ENCODE peak calls at places on chromosomes 11 and 22, in four cellular contexts. One of them, this sample, is unnamed.

GRCh38 chr22:41969110-41969646 is at the start of gene SEPTIN3:
- DNase-seq in K562: no peak
- DNase-seq in stomach: no peak
- DNase-seq in endothelial cell of umbilical vein: no peak
- DNase-seq in this sample: no peak

GRCh38 chr11:121012091-121012490 is 11.8 kb upstream of the TBCEL start:
- DNase-seq in endothelial cell of umbilical vein: no peak
- DNase-seq in stomach: no peak
- DNase-seq in K562: no peak
- DNase-seq in this sample: no peak

GRCh38 chr11:45343988-45344387 is 57.8 kb upstream of the SYT13 start:
- DNase-seq in K562: no peak
- DNase-seq in stomach: no peak
- DNase-seq in endothelial cell of umbilical vein: no peak
- DNase-seq in this sample: no peak

GRCh38 chr11:10087186-10087585 is 206.8 kb downstream of the SBF2 start:
- DNase-seq in stomach: no peak
- DNase-seq in K562: no peak
- DNase-seq in endothelial cell of umbilical vein: no peak
- DNase-seq in this sample: no peak

GRCh38 chr22:27416553-27417427 is 384.8 kb downstream of the MN1 start:
- DNase-seq in stomach: peak; percentile 34
- DNase-seq in endothelial cell of umbilical vein: peak; percentile 68
- DNase-seq in K562: no peak
- DNase-seq in this sample: no peak

GRCh38 chr11:326842-327580 is 6.4 kb upstream of the IFITM3 start:
- DNase-seq in endothelial cell of umbilical vein: peak; percentile 84
- DNase-seq in K562: peak; percentile 60
- DNase-seq in stomach: peak; percentile 80
- DNase-seq in this sample: no peak

GRCh38 chr11:34302046-34302921 is 55.5 kb downstream of the ABTB2 start:
- DNase-seq in stomach: no peak
- DNase-seq in K562: no peak
- DNase-seq in endothelial cell of umbilical vein: no peak
- DNase-seq in this sample: no peak

GRCh38 chr11:394034-394857 is at the start of gene PKP3:
- DNase-seq in stomach: peak; percentile 91
- DNase-seq in K562: peak; percentile 89
- DNase-seq in endothelial cell of umbilical vein: no peak
- DNase-seq in this sample: peak; percentile 90

GRCh38 chr11:120331301-120331966 is 4.8 kb upstream of the ARHGEF12 start:
- DNase-seq in endothelial cell of umbilical vein: no peak
- DNase-seq in K562: no peak
- DNase-seq in stomach: peak; percentile 70
- DNase-seq in this sample: no peak

GRCh38 chr11:63614136-63614664 is at the start of gene PLAAT3:
- DNase-seq in stomach: peak; percentile 85
- DNase-seq in endothelial cell of umbilical vein: peak; percentile 58
- DNase-seq in K562: peak; percentile 87
- DNase-seq in this sample: peak; percentile 91

GRCh38 chr22:50200333-50201190 is at the start of gene SELENOO:
- DNase-seq in endothelial cell of umbilical vein: peak; percentile 80
- DNase-seq in stomach: peak; percentile 93
- DNase-seq in K562: peak; percentile 98
- DNase-seq in this sample: peak; percentile 99

GRCh38 chr11:132158091-132158490 is 787.7 kb downstream of the NTM start:
- DNase-seq in endothelial cell of umbilical vein: peak; percentile 32
- DNase-seq in stomach: peak; percentile 27
- DNase-seq in K562: no peak
- DNase-seq in this sample: no peak

GRCh38 chr11:65425105-65425970 is 2.7 kb downstream of the NEAT1 start:
- DNase-seq in K562: peak; percentile 29
- DNase-seq in endothelial cell of umbilical vein: peak; percentile 65
- DNase-seq in stomach: peak; percentile 60
- DNase-seq in this sample: no peak

GRCh38 chr11:11978792-11979486 is 29.5 kb downstream of the DKK3 start:
- DNase-seq in endothelial cell of umbilical vein: peak; percentile 87
- DNase-seq in K562: no peak
- DNase-seq in stomach: peak; percentile 64
- DNase-seq in this sample: no peak

GRCh38 chr11:72278911-72279310 is 34.9 kb upstream of the PHOX2A start:
- DNase-seq in endothelial cell of umbilical vein: no peak
- DNase-seq in K562: no peak
- DNase-seq in stomach: no peak
- DNase-seq in this sample: no peak

GRCh38 chr11:94583213-94583884 is 16.2 kb downstream of the PIWIL4 start:
- DNase-seq in endothelial cell of umbilical vein: no peak
- DNase-seq in K562: no peak
- DNase-seq in stomach: no peak
- DNase-seq in this sample: no peak

GRCh38 chr11:77308838-77309237 is 7.4 kb upstream of the GDPD4 start:
- DNase-seq in K562: no peak
- DNase-seq in stomach: no peak
- DNase-seq in endothelial cell of umbilical vein: no peak
- DNase-seq in this sample: no peak

GRCh38 chr11:129620705-129621104 is 194.9 kb upstream of the TMEM45B start:
- DNase-seq in stomach: no peak
- DNase-seq in endothelial cell of umbilical vein: no peak
- DNase-seq in K562: no peak
- DNase-seq in this sample: no peak

GRCh38 chr11:86192858-86193257 is 51.7 kb upstream of the EED start:
- DNase-seq in stomach: no peak
- DNase-seq in K562: no peak
- DNase-seq in endothelial cell of umbilical vein: no peak
- DNase-seq in this sample: no peak

GRCh38 chr11:12189543-12190235 is 79.3 kb downstream of the MICAL2 start:
- DNase-seq in stomach: no peak
- DNase-seq in K562: no peak
- DNase-seq in endothelial cell of umbilical vein: peak; percentile 19
- DNase-seq in this sample: no peak

DNA sequence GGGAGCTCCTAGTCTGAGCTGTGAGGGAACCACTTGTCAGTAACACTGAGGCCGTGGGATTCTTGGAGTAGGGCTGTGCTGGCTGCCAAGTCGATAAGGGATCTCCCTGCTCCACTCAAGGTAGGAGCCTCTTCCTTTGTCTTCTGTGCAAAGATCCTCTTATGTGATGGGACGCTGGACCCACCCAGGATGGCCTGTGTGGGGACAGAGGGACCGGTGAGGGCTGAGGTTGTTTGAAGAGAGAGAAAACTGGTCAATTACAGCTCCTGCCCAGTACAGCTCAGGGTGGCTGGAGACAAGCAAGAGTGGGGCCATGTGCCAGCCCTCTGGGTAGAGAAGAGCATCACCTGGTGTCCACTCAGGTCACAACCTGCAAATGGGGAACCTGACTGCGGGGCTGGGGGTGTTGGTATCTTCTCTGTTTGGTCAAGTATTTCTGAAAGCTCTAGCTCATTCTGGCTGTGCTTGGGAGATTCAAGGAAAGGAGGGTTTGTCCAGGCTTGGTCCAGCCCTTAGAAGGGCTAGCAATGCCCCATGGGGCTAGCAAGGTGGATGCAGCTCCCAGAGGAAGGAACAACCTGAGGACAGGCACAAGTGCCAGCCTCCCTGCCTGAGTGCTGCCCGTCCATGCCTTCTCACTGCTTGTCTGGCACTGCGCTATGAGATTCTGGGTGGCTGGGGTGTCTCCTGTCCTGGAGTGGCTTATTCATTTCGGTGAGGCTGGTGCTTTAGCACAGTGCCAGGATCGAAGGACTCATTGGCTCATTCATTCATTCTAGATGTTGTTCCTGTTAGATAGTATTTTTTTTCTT is 27.6 kb upstream of the BAIAP2L2 start:
- DNase-seq in stomach: no peak
- DNase-seq in endothelial cell of umbilical vein: no peak
- DNase-seq in K562: no peak
- DNase-seq in this sample: no peak
- H3K9me3 ChIP-seq in stomach: no peaks in the 10 kb centered on the region
- H3K9me3 ChIP-seq in endothelial cell of umbilical vein: no peaks in the 10 kb centered on the region
- H3K9me3 ChIP-seq in K562: no peaks in the 10 kb centered on the region
- H3K9me3 ChIP-seq in this sample: no peaks in the 10 kb centered on the region

DNA sequence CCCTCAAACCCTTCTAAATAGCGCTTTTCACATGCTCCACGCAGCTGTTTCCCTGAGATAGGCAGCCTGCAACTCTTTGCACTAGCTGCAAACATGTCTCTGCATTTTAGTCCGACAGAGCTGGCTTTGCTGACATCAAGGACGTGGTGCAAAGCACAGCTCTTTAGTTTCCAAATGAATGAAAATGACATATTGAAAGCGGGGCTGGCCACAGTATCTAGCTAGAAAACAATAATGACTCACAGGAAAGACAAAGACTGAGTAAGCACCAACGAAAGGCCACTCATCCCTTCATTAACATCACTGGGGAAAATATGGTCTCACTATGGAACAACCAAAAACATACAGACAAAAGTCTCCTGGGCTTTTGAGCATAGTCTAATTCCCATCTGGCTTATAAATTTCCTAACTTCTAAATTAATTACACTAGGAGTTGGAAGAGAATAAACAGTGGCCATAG is 15.3 kb upstream of the ZC3H12C start:
- DNase-seq in endothelial cell of umbilical vein: peak; percentile 68
- DNase-seq in K562: peak; percentile 19
- DNase-seq in stomach: no peak
- DNase-seq in this sample: no peak
- TF ChIP-seq POLR2AphosphoS5 in endothelial cell of umbilical vein: peak; percentile 48
- TF ChIP-seq POLR2AphosphoS5 in K562: no peak
- TF ChIP-seq POLR2AphosphoS5 in stomach: no peak
- TF ChIP-seq POLR2AphosphoS5 in this sample: no peak

DNA sequence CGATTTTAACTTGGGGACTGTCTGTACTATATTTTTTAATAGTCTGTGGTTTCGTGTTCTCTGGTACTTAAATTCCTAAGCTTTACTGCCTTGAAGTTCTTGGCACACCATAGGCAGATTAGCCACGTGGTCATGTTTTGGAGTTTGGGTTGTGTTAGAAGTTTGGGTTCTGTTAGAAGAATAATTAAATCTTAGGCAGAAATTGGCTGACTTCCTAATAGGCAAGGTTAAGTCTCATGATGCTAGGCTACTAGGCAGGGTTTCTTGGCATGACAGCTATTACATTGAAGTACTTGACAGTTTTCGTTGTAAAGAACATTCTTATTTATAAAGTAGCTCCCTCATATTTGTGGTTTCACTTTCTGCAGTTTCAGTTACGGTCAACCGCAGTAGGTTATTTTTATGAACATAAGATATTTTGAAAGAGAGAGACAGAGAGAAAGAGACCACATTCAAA is 30.0 kb upstream of the MMP7 start:
- DNase-seq in stomach: no peak
- DNase-seq in K562: no peak
- DNase-seq in endothelial cell of umbilical vein: no peak
- DNase-seq in this sample: peak; percentile 62
- H3K4me3 ChIP-seq in stomach: peak overlapping the region; percentile 35
- H3K4me3 ChIP-seq in K562: no peak overlapping the region
- H3K4me3 ChIP-seq in endothelial cell of umbilical vein: no peak overlapping the region
- H3K4me3 ChIP-seq in this sample: peak overlapping the region; percentile 25

DNA sequence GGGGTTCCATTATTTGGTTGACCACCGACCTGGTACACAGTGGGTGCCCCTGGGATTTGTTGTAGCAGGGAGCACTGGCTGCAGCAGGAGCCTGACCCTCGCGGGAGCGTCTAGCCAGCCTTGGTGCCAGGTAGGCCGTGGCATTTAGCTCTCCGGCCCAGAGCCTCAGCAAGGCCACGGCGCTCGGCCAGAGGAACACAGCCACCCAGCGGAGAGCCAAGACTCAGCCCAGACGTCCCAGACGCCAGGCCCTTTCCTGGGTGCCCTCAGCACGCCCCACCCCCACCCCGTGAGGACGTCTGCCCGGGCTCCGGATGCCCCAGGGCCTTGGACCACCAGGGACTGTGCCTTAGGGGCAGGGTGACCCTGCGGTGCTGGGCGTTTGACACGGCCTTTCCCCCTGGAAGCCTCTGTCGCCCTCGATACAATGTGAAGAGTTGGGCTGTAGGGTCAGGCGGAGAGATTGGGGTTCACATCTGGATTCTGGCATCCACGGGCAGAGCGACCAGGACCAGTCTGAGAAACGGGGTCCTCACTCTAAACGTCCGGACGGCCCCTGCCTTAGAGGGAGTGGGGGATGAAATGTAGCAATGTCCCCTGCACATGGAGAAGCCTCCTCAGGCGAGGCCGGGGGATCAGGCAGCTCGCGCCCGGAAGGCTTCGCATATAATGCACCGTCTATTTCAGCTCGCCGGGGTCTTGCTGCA is 99.2 kb upstream of the FGF3 start:
- DNase-seq in K562: no peak
- DNase-seq in stomach: peak; percentile 74
- DNase-seq in endothelial cell of umbilical vein: no peak
- DNase-seq in this sample: no peak
- H3K9me3 ChIP-seq in K562: no peaks in the 10 kb centered on the region
- H3K9me3 ChIP-seq in stomach: no peaks in the 10 kb centered on the region
- H3K9me3 ChIP-seq in endothelial cell of umbilical vein: no peaks in the 10 kb centered on the region
- H3K9me3 ChIP-seq in this sample: no peaks in the 10 kb centered on the region

GRCh38 chr11:68369756-68370155 is 57.4 kb downstream of the LRP5 start:
- DNase-seq in endothelial cell of umbilical vein: no peak
- DNase-seq in stomach: no peak
- DNase-seq in K562: no peak
- DNase-seq in this sample: no peak

GRCh38 chr11:68372114-68372513 is 59.7 kb downstream of the LRP5 start:
- DNase-seq in K562: no peak
- DNase-seq in endothelial cell of umbilical vein: no peak
- DNase-seq in stomach: no peak
- DNase-seq in this sample: peak; percentile 83

GRCh38 chr11:68371176-68372041 is 59.0 kb downstream of the LRP5 start:
- DNase-seq in stomach: no peak
- DNase-seq in endothelial cell of umbilical vein: no peak
- DNase-seq in K562: no peak
- DNase-seq in this sample: no peak

GRCh38 chr11:68369161-68369560 is 56.8 kb downstream of the LRP5 start:
- DNase-seq in endothelial cell of umbilical vein: no peak
- DNase-seq in K562: no peak
- DNase-seq in stomach: no peak
- DNase-seq in this sample: no peak

GRCh38 chr11:68370211-68371111 is 58.1 kb downstream of the LRP5 start:
- DNase-seq in stomach: no peak
- DNase-seq in endothelial cell of umbilical vein: no peak
- DNase-seq in K562: no peak
- DNase-seq in this sample: no peak
- TF ChIP-seq POLR2AphosphoS5 in stomach: no peak
- TF ChIP-seq POLR2AphosphoS5 in endothelial cell of umbilical vein: no peak
- TF ChIP-seq POLR2AphosphoS5 in K562: no peak
- TF ChIP-seq POLR2AphosphoS5 in this sample: no peak

GRCh38 chr22:25403284-25403606 is 161.2 kb upstream of the GRK3 start:
- DNase-seq in endothelial cell of umbilical vein: no peak
- DNase-seq in K562: no peak
- DNase-seq in stomach: no peak
- DNase-seq in this sample: no peak
- H3K4me3 ChIP-seq in endothelial cell of umbilical vein: no peak overlapping the region
- H3K4me3 ChIP-seq in K562: peak overlapping the region; percentile 71
- H3K4me3 ChIP-seq in stomach: peak overlapping the region; percentile 96
- H3K4me3 ChIP-seq in this sample: peak overlapping the region; percentile 94

GRCh38 chr22:47445212-47445611 is 682.8 kb downstream of the TBC1D22A start:
- DNase-seq in endothelial cell of umbilical vein: no peak
- DNase-seq in K562: no peak
- DNase-seq in stomach: no peak
- DNase-seq in this sample: no peak
- H3K9me3 ChIP-seq in endothelial cell of umbilical vein: peaks cover 15% of the 10 kb centered on the region
- H3K9me3 ChIP-seq in K562: no peaks in the 10 kb centered on the region
- H3K9me3 ChIP-seq in stomach: peaks cover 30% of the 10 kb centered on the region
- H3K9me3 ChIP-seq in this sample: no peaks in the 10 kb centered on the region